ENCODE peak calls at places on chromosomes 6 and 20, in five cellular contexts. X is GM23338, F is PC-9, B is neural progenitor cell, E is PC-3. O is an unnamed sample.
A peak's percentile ranks its signal among the peaks of the same experiment; 100 is the strongest.

GRCh38 chr20:58869662-58870227 is 17.2 kb downstream of the GNAS start:
- DNase-seq in X (peak; percentile 51), B (no peak), F (no peak), E (no peak), O (no peak)

GRCh38 chr6:6686748-6687601 is 98.5 kb downstream of the LY86 start:
- DNase-seq in F (peak; percentile 100), E (peak; percentile 99), X (peak; percentile 98), B (peak; percentile 98), O (peak; percentile 92)

GRCh38 chr6:169415179-169415578 is 161.5 kb upstream of the THBS2 start:
- DNase-seq in F (no peak), E (no peak), X (peak; percentile 31), B (peak; percentile 22), O (no peak)

GRCh38 chr6:63509652-63510352 is 62.5 kb upstream of the LOC128125822 start:
- DNase-seq in E (no peak), X (no peak), F (no peak), B (no peak), O (no peak)

GRCh38 chr20:49207071-49207470 is 12.1 kb upstream of the DDX27 start:
- DNase-seq in E (peak; percentile 44), B (no peak), F (no peak), X (peak; percentile 64), O (peak; percentile 14)

GRCh38 chr20:24185801-24186200 is 197.2 kb upstream of the GGTLC1 start:
- DNase-seq in B (no peak), X (no peak), F (no peak), E (no peak), O (no peak)

GRCh38 chr6:27651371-27651732 is 178.4 kb upstream of the ZNF184 start:
- DNase-seq in E (peak; percentile 60), X (peak; percentile 74), B (peak; percentile 66), F (peak; percentile 29), O (no peak)

GRCh38 chr6:43627008-43627825 is 1.8 kb downstream of the GTPBP2 start:
- DNase-seq in E (peak; percentile 97), B (no peak), F (peak; percentile 78), X (no peak), O (peak; percentile 46)

GRCh38 chr6:168756009-168756634 is 315.1 kb downstream of the SMOC2 start:
- DNase-seq in X (peak; percentile 26), F (no peak), E (no peak), B (peak; percentile 52), O (no peak)

GRCh38 chr6:11354019-11354418 is 121.6 kb upstream of the NEDD9 start:
- DNase-seq in E (no peak), B (no peak), F (no peak), X (no peak), O (no peak)

GRCh38 chr20:29301624-29302259 is 1955.7 kb upstream of the DEFB115 start:
- DNase-seq in E (no peak), F (no peak), B (no peak), X (no peak), O (no peak)

GRCh38 chr20:37907677-37908397 is 4.9 kb downstream of the VSTM2L start:
- DNase-seq in E (peak; percentile 93), B (peak; percentile 85), F (peak; percentile 91), X (peak; percentile 55), O (no peak)

GRCh38 chr6:45054610-45055009 is 273.5 kb upstream of the RUNX2 start:
- DNase-seq in X (no peak), F (no peak), B (no peak), E (no peak), O (peak; percentile 51)

GRCh38 chr6:148423133-148423532 is 80.5 kb downstream of the SASH1 start:
- DNase-seq in F (no peak), B (no peak), E (no peak), X (no peak), O (no peak)

GRCh38 chr6:79031821-79032590 is 46.0 kb downstream of the PHIP start:
- DNase-seq in B (no peak), E (no peak), F (no peak), X (no peak), O (no peak)

GRCh38 chr6:158232445-158233213 is 64.5 kb downstream of the GTF2H5 start:
- DNase-seq in E (peak; percentile 51), X (peak; percentile 61), F (peak; percentile 62), B (peak; percentile 63), O (peak; percentile 19)

GRCh38 chr6:149499066-149499465 is 14.3 kb upstream of the ZC3H12D start:
- DNase-seq in X (no peak), F (no peak), E (peak; percentile 92), B (no peak), O (no peak)

GRCh38 chr20:37408930-37409210 is 62.9 kb downstream of the SRC start:
- DNase-seq in X (no peak), F (no peak), B (no peak), E (no peak), O (no peak)

GRCh38 chr6:24522090-24522820 is 27.5 kb downstream of the ALDH5A1 start:
- DNase-seq in E (no peak), X (peak; percentile 11), F (no peak), B (no peak), O (no peak)

GRCh38 chr6:78910611-78911134 is 43.3 kb downstream of the IRAK1BP1 start:
- DNase-seq in E (no peak), B (peak; percentile 78), X (peak; percentile 84), F (no peak), O (no peak)

GRCh38 chr6:12483712-12484111 is 193.6 kb downstream of the EDN1 start:
- DNase-seq in F (peak; percentile 70), X (no peak), B (no peak), E (peak; percentile 98), O (peak; percentile 86)

GRCh38 chr6:14792118-14792955 is 453.5 kb upstream of the JARID2 start:
- DNase-seq in B (no peak), F (no peak), E (peak; percentile 63), X (no peak), O (no peak)

GRCh38 chr6:13099771-13100170 is 228.6 kb downstream of the TBC1D7 start:
- DNase-seq in X (no peak), F (no peak), E (peak; percentile 25), B (no peak), O (no peak)

GRCh38 chr6:162363757-162364156 is 363.8 kb downstream of the PRKN start:
- DNase-seq in B (peak; percentile 41), E (no peak), F (no peak), X (peak; percentile 12), O (no peak)

DNA sequence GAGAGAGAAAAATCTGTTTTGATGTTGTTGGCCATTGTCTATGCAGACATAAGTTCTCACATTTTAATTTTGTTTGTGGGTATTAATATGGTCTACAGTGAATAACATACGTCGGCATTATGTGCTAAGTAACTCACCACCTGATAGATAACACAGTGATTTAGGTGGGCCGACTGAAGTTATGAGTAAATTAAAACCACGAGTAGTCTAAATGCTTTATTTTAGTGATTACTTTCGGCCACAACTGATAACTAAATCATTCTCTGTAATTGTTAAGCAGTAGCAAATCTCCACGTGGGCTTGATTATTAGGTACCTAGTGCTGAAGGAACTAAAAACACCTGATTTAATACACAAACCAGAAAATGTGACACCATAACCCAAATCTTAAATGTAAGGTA is 1.2 kb downstream of the DOP1A start:
- DNase-seq in B (no peak), E (no peak), F (no peak), X (no peak), O (no peak)
- H2AFZ ChIP-seq in B (peak overlapping the region; percentile 83), E (peak overlapping the region; percentile 91), F (peak overlapping the region; percentile 96), X (no peak overlapping the region), O (peak overlapping the region; percentile 90)

GRCh38 chr20:33767739-33768138 is 35.9 kb downstream of the ZNF341 start:
- DNase-seq in X (no peak), E (no peak), B (no peak), F (no peak), O (no peak)

GRCh38 chr20:33765592-33765991 is 33.8 kb downstream of the ZNF341 start:
- DNase-seq in B (no peak), X (no peak), F (no peak), E (no peak), O (no peak)

GRCh38 chr20:33767100-33767499 is 35.3 kb downstream of the ZNF341 start:
- DNase-seq in E (no peak), X (no peak), F (no peak), B (no peak), O (no peak)

GRCh38 chr20:33766686-33767085 is 34.9 kb downstream of the ZNF341 start:
- DNase-seq in F (no peak), E (no peak), B (no peak), X (no peak), O (no peak)

GRCh38 chr20:33765099-33765498 is 33.3 kb downstream of the ZNF341 start:
- DNase-seq in X (no peak), B (no peak), E (no peak), F (no peak), O (no peak)
- H3F3A ChIP-seq in X (no peaks in the 10 kb centered on the region), B (no peaks in the 10 kb centered on the region), E (no peaks in the 10 kb centered on the region), F (no peaks in the 10 kb centered on the region), O (no peaks in the 10 kb centered on the region)

DNA sequence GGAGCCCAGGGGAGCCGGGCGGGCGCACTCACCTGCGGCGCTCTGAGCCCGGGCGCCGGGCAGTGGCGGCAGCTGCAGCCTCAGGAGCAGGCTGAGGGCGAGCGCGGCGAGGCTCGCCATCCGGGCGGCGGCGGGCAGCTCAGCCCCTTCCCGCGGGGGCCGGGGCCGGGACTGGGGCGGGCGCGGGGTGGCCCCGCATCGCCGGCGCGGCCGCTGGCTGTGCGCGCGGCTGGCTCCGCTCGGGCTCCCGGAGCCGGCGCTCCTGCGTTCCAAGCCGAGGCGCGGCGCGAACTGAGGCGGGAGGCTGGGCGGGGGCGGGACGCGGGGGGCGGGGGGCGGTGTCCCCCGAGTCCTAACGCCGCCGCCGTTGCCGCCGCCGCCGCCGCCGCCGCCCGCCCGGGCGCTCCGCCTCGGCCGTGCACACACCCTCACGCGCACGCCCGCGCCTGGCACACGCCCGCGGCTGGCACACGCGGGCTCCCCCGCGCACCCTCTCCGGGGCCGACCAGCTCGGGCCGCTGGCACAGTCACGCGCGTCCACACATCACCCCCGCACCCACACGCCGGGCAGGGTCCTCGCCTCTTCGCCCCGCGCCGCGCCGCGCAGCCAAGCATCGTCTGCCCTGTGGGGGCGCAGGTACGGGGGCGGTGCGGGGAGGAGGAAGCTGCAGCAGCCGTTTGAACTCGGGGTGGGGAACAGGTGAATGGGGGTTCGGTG is at the start of gene PTPRT:
- DNase-seq in B (peak; percentile 70), X (peak; percentile 24), E (no peak), F (no peak), O (no peak)
- TF ChIP-seq EZH2 in B (peak; percentile 44), X (peak; percentile 34), E (no peak), F (no peak), O (no peak)

GRCh38 chr6:170475118-170475517 is 78.0 kb downstream of the PSMB1 start:
- DNase-seq in F (no peak), X (no peak), E (no peak), B (no peak), O (no peak)

GRCh38 chr6:170471458-170471857 is 81.6 kb downstream of the PSMB1 start:
- DNase-seq in X (no peak), F (no peak), B (no peak), E (no peak), O (no peak)

GRCh38 chr6:170473226-170473789 is 79.8 kb downstream of the PSMB1 start:
- DNase-seq in X (no peak), E (no peak), F (no peak), B (no peak), O (no peak)

GRCh38 chr6:170473801-170474200 is 79.3 kb downstream of the PSMB1 start:
- DNase-seq in B (no peak), F (no peak), E (no peak), X (no peak), O (no peak)

DNA sequence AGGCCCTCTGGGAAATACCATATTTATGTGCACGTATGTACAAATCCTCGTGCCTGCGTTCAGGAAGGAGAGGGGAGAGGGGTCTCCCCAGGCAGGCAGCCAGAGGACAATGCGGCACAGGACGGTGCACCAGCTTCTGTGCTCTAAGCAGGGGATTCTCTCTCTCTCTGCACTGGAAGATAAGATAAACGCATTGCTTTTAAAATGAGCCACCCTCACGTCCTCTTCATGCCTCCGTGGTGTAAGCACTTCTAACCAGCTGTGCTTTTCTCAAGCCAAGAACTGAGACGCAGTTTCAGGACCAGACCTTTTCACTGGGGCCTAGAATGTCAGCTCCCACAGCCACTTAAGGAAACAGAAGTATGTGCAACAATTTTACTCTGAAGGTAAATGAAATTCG is 82.4 kb downstream of the PSMB1 start:
- DNase-seq in F (no peak), X (no peak), B (no peak), E (no peak), O (no peak)
- H2AFZ ChIP-seq in F (no peak overlapping the region), X (no peak overlapping the region), B (no peak overlapping the region), E (no peak overlapping the region), O (no peak overlapping the region)